ENCODE peak calls at places on chromosomes 4 and X, in ten cellular contexts. P is MM.1S, B is transverse colon, E is left ventricle myocardium inferior, U is psoas muscle, A is A549, F is SK-N-SH, C is astrocyte, R is neural progenitor cell, L is GM23338. T is an unnamed sample.

GRCh38 chr4:119261986-119262385 is 49.5 kb downstream of the USP53 start:
- DNase-seq in P (no peak), B (no peak), E (no peak), U (no peak), A (no peak), F (no peak), C (no peak), R (no peak), L (no peak), T (no peak)

GRCh38 chrX:153725832-153726285 is 1.2 kb downstream of the ABCD1 start:
- DNase-seq in P (no peak), B (no peak), E (no peak), U (peak), A (no peak), F (peak), C (no peak), R (no peak), L (no peak), T (no peak)

GRCh38 chr4:139234258-139234657 is 45.8 kb downstream of the MGARP start:
- DNase-seq in P (no peak), B (no peak), E (no peak), U (no peak), A (no peak), F (no peak), C (no peak), R (no peak), L (peak), T (no peak)

GRCh38 chrX:37921758-37922157 is 74.4 kb upstream of the DYNLT3 start:
- DNase-seq in P (no peak), B (no peak), E (no peak), U (no peak), A (no peak), F (no peak), C (peak), R (no peak), L (no peak), T (peak)

GRCh38 chr4:28555851-28556250 is 1695.2 kb downstream of the STIM2 start:
- DNase-seq in P (no peak), B (no peak), E (no peak), U (no peak), A (no peak), F (no peak), C (no peak), R (no peak), L (no peak), T (no peak)

GRCh38 chr4:100314057-100314456 is 123.8 kb upstream of the DDIT4L start:
- DNase-seq in P (no peak), B (no peak), E (no peak), U (no peak), A (no peak), F (no peak), C (no peak), R (peak), L (peak), T (no peak)

GRCh38 chr4:90415116-90415515 is 287.9 kb downstream of the CCSER1 start:
- DNase-seq in P (no peak), B (no peak), E (no peak), U (no peak), A (no peak), F (no peak), C (no peak), R (no peak), L (no peak), T (no peak)

GRCh38 chr4:83830138-83830537 is 294.2 kb downstream of the GPAT3 start:
- DNase-seq in P (no peak), B (no peak), E (peak), U (no peak), A (no peak), F (no peak), C (no peak), R (no peak), L (no peak), T (no peak)

GRCh38 chr4:1010522-1011021 is 854 bp upstream of the FGFRL1 start:
- DNase-seq in P (no peak), B (peak), E (peak), U (peak), A (no peak), F (no peak), C (peak), R (peak), L (peak), T (peak)

GRCh38 chr4:5993876-5994811 is 24.1 kb downstream of the C4orf50 start:
- DNase-seq in P (no peak), B (no peak), E (no peak), U (no peak), A (no peak), F (no peak), C (no peak), R (no peak), L (no peak), T (no peak)

GRCh38 chrX:48631376-48632090 is 34.2 kb downstream of the WDR13 start:
- DNase-seq in P (peak), B (peak), E (peak), U (peak), A (peak), F (peak), C (peak), R (peak), L (peak), T (peak)

GRCh38 chrX:28756175-28756574 is 168.9 kb downstream of the IL1RAPL1 start:
- DNase-seq in P (no peak), B (no peak), E (no peak), U (no peak), A (no peak), F (no peak), C (no peak), R (no peak), L (no peak), T (no peak)

GRCh38 chr4:144494280-144494679 is 151.7 kb upstream of the HHIP start:
- DNase-seq in P (no peak), B (no peak), E (no peak), U (no peak), A (no peak), F (no peak), C (no peak), R (no peak), L (no peak), T (no peak)

GRCh38 chrX:65635371-65635770 is 32.1 kb upstream of the MSN start:
- DNase-seq in P (no peak), B (no peak), E (peak), U (no peak), A (no peak), F (no peak), C (no peak), R (no peak), L (no peak), T (no peak)

GRCh38 chr4:54440394-54441223 is 211.5 kb downstream of the PDGFRA start:
- DNase-seq in P (peak), B (no peak), E (no peak), U (no peak), A (peak), F (peak), C (peak), R (peak), L (peak), T (peak)

DNA sequence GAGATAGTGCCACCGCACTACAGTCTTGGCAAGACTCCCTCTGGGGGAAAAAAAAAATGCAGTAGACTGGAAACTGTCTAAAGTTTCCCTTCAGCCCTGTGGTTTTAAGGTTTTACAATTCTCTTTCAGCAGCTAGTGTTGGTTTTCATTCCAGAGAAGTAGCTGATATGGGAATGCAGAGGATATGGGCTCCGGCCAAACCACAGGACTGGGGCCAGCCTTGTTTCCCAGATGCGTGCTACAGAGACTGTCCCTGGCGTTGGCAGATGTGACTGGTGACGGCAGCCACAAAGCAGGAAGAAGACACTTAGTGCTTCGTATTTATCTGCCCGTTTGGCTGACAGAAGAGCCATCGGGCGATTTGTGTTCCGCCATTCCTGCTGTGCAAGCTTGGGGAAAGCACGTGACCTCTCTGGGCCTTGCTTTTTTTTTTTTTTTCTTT is 43.2 kb downstream of the ZBTB49 start:
- DNase-seq in P (no peak), B (peak), E (peak), U (no peak), A (no peak), F (no peak), C (peak), R (no peak), L (no peak), T (no peak)
- TF ChIP-seq CTCF in P (no peak), B (no peak), E (no peak), U (no peak), A (no peak), F (no peak), C (no peak), R (no peak), L (no peak), T (no peak)

GRCh38 chr4:95183656-95184408 is 364.9 kb downstream of the UNC5C start:
- DNase-seq in P (no peak), B (no peak), E (no peak), U (no peak), A (no peak), F (no peak), C (no peak), R (no peak), L (no peak), T (no peak)

GRCh38 chr4:95181446-95182306 is 367.1 kb downstream of the UNC5C start:
- DNase-seq in P (no peak), B (no peak), E (no peak), U (no peak), A (no peak), F (peak), C (peak), R (peak), L (peak), T (no peak)

GRCh38 chr4:95178938-95179337 is 369.8 kb downstream of the UNC5C start:
- DNase-seq in P (no peak), B (no peak), E (no peak), U (no peak), A (no peak), F (no peak), C (no peak), R (no peak), L (no peak), T (no peak)

GRCh38 chr4:95180531-95181315 is 368.1 kb downstream of the UNC5C start:
- DNase-seq in P (no peak), B (no peak), E (no peak), U (no peak), A (no peak), F (no peak), C (no peak), R (peak), L (no peak), T (no peak)
- H3K27ac ChIP-seq in P (no peak), B (no peak), E (no peak), U (no peak), A (no peak), F (no peak), C (peak), R (no peak), L (no peak), T (no peak)

GRCh38 chr4:156374894-156375293 is 421.2 kb upstream of the CTSO start:
- DNase-seq in P (no peak), B (no peak), E (no peak), U (no peak), A (no peak), F (no peak), C (no peak), R (no peak), L (no peak), T (no peak)

GRCh38 chr4:156377036-156377700 is 423.5 kb upstream of the CTSO start:
- DNase-seq in P (no peak), B (no peak), E (no peak), U (no peak), A (no peak), F (no peak), C (peak), R (no peak), L (no peak), T (no peak)

GRCh38 chr4:156374069-156374468 is 420.4 kb upstream of the CTSO start:
- DNase-seq in P (no peak), B (no peak), E (no peak), U (no peak), A (no peak), F (no peak), C (no peak), R (peak), L (no peak), T (no peak)

GRCh38 chr4:156378053-156378665 is 424.5 kb upstream of the CTSO start:
- DNase-seq in P (peak), B (no peak), E (no peak), U (no peak), A (no peak), F (peak), C (peak), R (peak), L (peak), T (peak)
- TF ChIP-seq CTCF in P (peak), B (peak), E (no peak), U (peak), A (peak), F (peak), C (no peak), R (peak), L (peak), T (peak)

DNA sequence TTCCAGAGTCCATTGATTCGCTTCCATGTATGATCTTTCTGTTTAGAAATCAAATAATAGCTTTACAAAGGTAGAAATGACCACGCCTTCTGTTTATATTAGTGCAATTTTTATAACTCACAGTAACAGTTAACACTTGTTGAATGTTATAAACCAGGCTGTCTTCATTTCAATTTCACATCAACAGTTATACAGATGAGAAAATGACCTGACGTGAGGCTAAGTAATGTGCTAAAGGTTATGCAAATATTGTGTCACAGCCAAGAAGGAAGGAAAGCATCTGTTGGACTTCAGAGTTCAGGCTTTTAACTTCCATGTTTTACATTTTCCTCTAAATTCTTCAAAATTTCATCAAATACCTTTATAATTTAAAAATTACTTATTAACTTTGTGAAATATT is 13.9 kb downstream of the CASP3 start:
- DNase-seq in P (no peak), B (no peak), E (no peak), U (no peak), A (no peak), F (no peak), C (no peak), R (no peak), L (no peak), T (no peak)
- H3K27ac ChIP-seq in P (no peak), B (no peak), E (no peak), U (no peak), A (no peak), F (no peak), C (no peak), R (no peak), L (no peak), T (no peak)

GRCh38 chr4:71941001-71941400 is 90.8 kb upstream of the NPFFR2 start:
- DNase-seq in P (peak), B (peak), E (no peak), U (no peak), A (no peak), F (peak), C (peak), R (peak), L (peak), T (peak)
- TF ChIP-seq CTCF in P (peak), B (peak), E (peak), U (no peak), A (no peak), F (peak), C (peak), R (peak), L (peak), T (peak)

DNA sequence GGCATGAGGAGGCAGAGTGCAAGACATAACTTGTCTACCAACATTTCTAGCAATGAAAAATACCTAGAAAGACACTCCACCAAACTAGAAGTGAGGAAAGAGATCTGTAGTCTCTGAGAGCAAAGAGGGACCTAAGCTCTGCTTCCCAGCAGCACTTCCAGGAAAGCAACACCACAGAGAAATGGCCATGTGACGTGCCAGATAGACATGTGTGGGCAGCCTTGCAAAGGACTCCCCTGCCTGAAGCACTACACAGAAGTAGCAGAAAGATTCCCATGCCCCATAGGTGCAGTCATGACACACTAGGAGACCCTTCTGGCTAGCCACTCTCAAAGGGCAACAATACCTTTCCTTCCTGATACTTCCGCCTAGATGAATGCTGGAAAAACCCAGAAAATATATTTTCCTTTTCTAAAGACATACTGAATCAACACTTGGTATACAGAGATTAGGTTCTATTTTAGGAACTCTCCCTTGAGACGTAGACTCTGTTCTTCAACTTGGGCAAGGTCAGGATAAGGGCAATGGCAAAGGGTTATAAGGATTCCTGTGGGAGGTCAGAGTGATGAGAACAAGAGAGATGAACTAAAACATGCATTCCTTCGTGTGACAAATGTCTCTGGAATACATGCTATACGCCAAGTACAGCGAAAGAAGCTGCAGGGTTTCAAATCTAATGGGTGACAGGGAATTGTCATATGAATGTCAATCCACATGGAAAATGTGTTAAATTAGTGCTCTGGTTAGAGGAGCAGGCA is 187.5 kb upstream of the ETNPPL start:
- DNase-seq in P (no peak), B (no peak), E (no peak), U (no peak), A (no peak), F (no peak), C (no peak), R (no peak), L (no peak), T (no peak)
- H3K27ac ChIP-seq in P (no peak), B (no peak), E (peak), U (no peak), A (no peak), F (no peak), C (no peak), R (no peak), L (no peak), T (no peak)

GRCh38 chr4:7462509-7462971 is 27.8 kb upstream of the PSAPL1 start:
- DNase-seq in P (no peak), B (no peak), E (peak), U (no peak), A (peak), F (peak), C (peak), R (peak), L (peak), T (peak)
- TF ChIP-seq CTCF in P (no peak), B (no peak), E (peak), U (no peak), A (peak), F (no peak), C (peak), R (peak), L (peak), T (peak)

GRCh38 chr4:169070071-169070894 is 60.2 kb upstream of the CBR4 start:
- DNase-seq in P (no peak), B (peak), E (peak), U (no peak), A (peak), F (no peak), C (peak), R (peak), L (peak), T (peak)

GRCh38 chr4:169070895-169071218 is 60.8 kb upstream of the CBR4 start:
- DNase-seq in P (no peak), B (peak), E (no peak), U (no peak), A (peak), F (no peak), C (peak), R (no peak), L (no peak), T (peak)

GRCh38 chr4:169068423-169068822 is 58.4 kb upstream of the CBR4 start:
- DNase-seq in P (no peak), B (no peak), E (no peak), U (no peak), A (no peak), F (no peak), C (no peak), R (no peak), L (no peak), T (no peak)

GRCh38 chr4:169074117-169074516 is 64.1 kb upstream of the CBR4 start:
- DNase-seq in P (no peak), B (no peak), E (no peak), U (no peak), A (no peak), F (no peak), C (no peak), R (no peak), L (no peak), T (no peak)

GRCh38 chr4:169071781-169072180 is 61.7 kb upstream of the CBR4 start:
- DNase-seq in P (no peak), B (no peak), E (no peak), U (no peak), A (no peak), F (no peak), C (peak), R (no peak), L (no peak), T (no peak)
- H3K27ac ChIP-seq in P (no peak), B (no peak), E (no peak), U (no peak), A (peak), F (no peak), C (peak), R (no peak), L (no peak), T (no peak)

DNA sequence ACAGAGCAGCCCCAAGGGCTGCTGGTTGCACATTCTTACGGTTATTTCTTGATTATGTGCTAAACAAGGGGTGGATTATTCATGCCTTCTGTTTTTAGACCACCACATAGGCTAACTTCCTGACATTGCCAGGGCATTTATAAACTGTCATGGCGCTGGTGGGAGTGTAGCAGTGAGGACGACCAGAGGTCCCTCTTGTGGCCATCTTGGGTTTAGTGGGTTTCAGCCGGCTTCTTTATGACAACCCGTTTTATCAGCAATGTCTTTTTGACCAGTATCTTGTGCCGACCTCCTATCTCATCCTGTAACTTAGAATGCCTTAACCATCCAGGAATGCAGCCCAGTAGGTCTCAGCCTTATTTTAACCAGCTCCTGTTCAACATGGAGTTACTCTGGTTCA is 212.4 kb upstream of the GRID2 start:
- DNase-seq in P (peak), B (no peak), E (no peak), U (no peak), A (no peak), F (no peak), C (no peak), R (peak), L (peak), T (no peak)
- TF ChIP-seq CTCF in P (peak), B (no peak), E (no peak), U (no peak), A (no peak), F (peak), C (no peak), R (peak), L (peak), T (peak)

GRCh38 chr4:155392486-155393184 is 15.9 kb upstream of the MAP9 start:
- DNase-seq in P (no peak), B (no peak), E (no peak), U (no peak), A (peak), F (no peak), C (peak), R (no peak), L (no peak), T (peak)
- H3K27ac ChIP-seq in P (no peak), B (no peak), E (no peak), U (no peak), A (peak), F (peak), C (peak), R (no peak), L (no peak), T (no peak)